ENCODE peak calls at places on chromosomes 5 and 9, in five cellular contexts. O is osteocyte; V is stimulated activated CD8-positive, alpha-beta memory T cell treated with anti-CD3 and anti-CD28 coated beads, Interleukin-15, amount 100 ng/mL, for 1 hour; H is activated CD8-positive, alpha-beta memory T cell treated with anti-CD3 and anti-CD28 coated beads for 24 hours; X is ACHN. L is an unnamed sample.

GRCh38 chr9:93133641-93134017 is 422 bp downstream of the NINJ1 start:
- DNase-seq in O (no peak), V (peak), H (peak), X (peak), L (peak)

GRCh38 chr5:178668579-178668978 is 41.7 kb upstream of the CLK4 start:
- DNase-seq in O (no peak), V (no peak), H (no peak), X (no peak), L (peak)

GRCh38 chr5:122844136-122844915 is 1.1 kb upstream of the SNX24 start:
- DNase-seq in O (no peak), V (no peak), H (no peak), X (peak), L (peak)

GRCh38 chr5:4640793-4641192 is 499.3 kb upstream of the ADAMTS16 start:
- DNase-seq in O (no peak), V (no peak), H (no peak), X (no peak), L (no peak)

GRCh38 chr5:170745481-170746061 is 38.0 kb upstream of the GABRP start:
- DNase-seq in O (peak), V (no peak), H (no peak), X (peak), L (peak)

GRCh38 chr9:110282023-110282766 is 25.9 kb upstream of the TXN start:
- DNase-seq in O (no peak), V (no peak), H (no peak), X (no peak), L (no peak)

GRCh38 chr9:131174681-131175239 is 49.4 kb downstream of the NUP214 start:
- DNase-seq in O (no peak), V (no peak), H (no peak), X (no peak), L (no peak)

GRCh38 chr5:16809816-16810502 is 126.1 kb downstream of the MYO10 start:
- DNase-seq in O (no peak), V (no peak), H (no peak), X (no peak), L (peak)

GRCh38 chr5:159100022-159100927 is 559 bp upstream of the EBF1 start:
- DNase-seq in O (peak), V (peak), H (peak), X (peak), L (peak)

GRCh38 chr5:135047347-135047695 is 13.3 kb upstream of the PITX1 start:
- DNase-seq in O (no peak), V (no peak), H (no peak), X (no peak), L (no peak)

GRCh38 chr9:130001185-130001584 is 41.8 kb downstream of the FNBP1 start:
- DNase-seq in O (no peak), V (no peak), H (no peak), X (no peak), L (no peak)

GRCh38 chr5:55582256-55582655 is 47.5 kb upstream of the PLPP1 start:
- DNase-seq in O (no peak), V (no peak), H (no peak), X (no peak), L (no peak)

GRCh38 chr5:125059255-125060050 is 313.0 kb upstream of the ZNF608 start:
- DNase-seq in O (no peak), V (no peak), H (no peak), X (no peak), L (no peak)

GRCh38 chr9:122791872-122792669 is 3.3 kb downstream of the OR5C1 start:
- DNase-seq in O (peak), V (no peak), H (no peak), X (no peak), L (no peak)

GRCh38 chr5:137563646-137564474 is 64.7 kb upstream of the SPOCK1 start:
- DNase-seq in O (no peak), V (no peak), H (no peak), X (no peak), L (no peak)

GRCh38 chr5:38016835-38017234 is 177.0 kb upstream of the GDNF start:
- DNase-seq in O (no peak), V (no peak), H (no peak), X (no peak), L (no peak)

GRCh38 chr9:129881547-129882324 is 46.5 kb downstream of the USP20 start:
- DNase-seq in O (no peak), V (no peak), H (no peak), X (no peak), L (no peak)

GRCh38 chr9:27476870-27477269 is 47.2 kb upstream of the IFNK start:
- DNase-seq in O (no peak), V (no peak), H (no peak), X (no peak), L (no peak)

GRCh38 chr9:42852133-42852532 is 668.7 kb downstream of the SPATA31A6 start:
- DNase-seq in O (no peak), V (no peak), H (no peak), X (peak), L (peak)

GRCh38 chr9:129166962-129167557 is 11.0 kb downstream of the IER5L start:
- DNase-seq in O (no peak), V (no peak), H (no peak), X (peak), L (peak)

GRCh38 chr5:511476-511875 is 12.8 kb downstream of the SLC9A3 start:
- DNase-seq in O (no peak), V (no peak), H (no peak), X (no peak), L (no peak)

GRCh38 chr5:59542841-59543825 is 350.4 kb downstream of the PDE4D start:
- DNase-seq in O (no peak), V (no peak), H (no peak), X (peak), L (no peak)

GRCh38 chr5:75281716-75282465 is 45.2 kb upstream of the ANKRD31 start:
- DNase-seq in O (no peak), V (no peak), H (no peak), X (peak), L (no peak)

GRCh38 chr5:136011427-136012001 is 17.3 kb upstream of the TGFBI start:
- DNase-seq in O (no peak), V (no peak), H (no peak), X (peak), L (no peak)

GRCh38 chr5:19795218-19795617 is 192.8 kb downstream of the CDH18 start:
- DNase-seq in O (no peak), V (no peak), H (no peak), X (peak), L (peak)

GRCh38 chr9:128253991-128254346 is 21.8 kb downstream of the GOLGA2 start:
- DNase-seq in O (no peak), V (no peak), H (no peak), X (no peak), L (no peak)

GRCh38 chr9:131270171-131271015 is 5.9 kb downstream of the FAM78A start:
- DNase-seq in O (no peak), V (no peak), H (peak), X (no peak), L (peak)

GRCh38 chr9:81619353-81620008 is 69.9 kb downstream of the TLE1 start:
- DNase-seq in O (no peak), V (no peak), H (no peak), X (peak), L (no peak)

GRCh38 chr5:180600554-180601041 is 9.3 kb upstream of the SCGB3A1 start:
- DNase-seq in O (peak), V (no peak), H (no peak), X (no peak), L (no peak)

GRCh38 chr9:27675354-27675753 is 102.1 kb upstream of the C9orf72 start:
- DNase-seq in O (no peak), V (no peak), H (no peak), X (no peak), L (no peak)

GRCh38 chr5:59496524-59497134 is 396.9 kb downstream of the PDE4D start:
- DNase-seq in O (no peak), V (no peak), H (no peak), X (no peak), L (peak)

GRCh38 chr5:121979691-121980090 is 17.9 kb downstream of the SRFBP1 start:
- DNase-seq in O (no peak), V (no peak), H (no peak), X (no peak), L (no peak)

GRCh38 chr5:43367909-43368648 is 44.1 kb downstream of the CCL28 start:
- DNase-seq in O (no peak), V (no peak), H (no peak), X (no peak), L (no peak)

GRCh38 chr9:133589454-133590227 is 19.5 kb downstream of the FAM163B start:
- DNase-seq in O (no peak), V (peak), H (peak), X (no peak), L (no peak)

GRCh38 chr9:133421615-133422542 is at the start of gene ADAMTS13:
- DNase-seq in O (no peak), V (no peak), H (peak), X (peak), L (no peak)

GRCh38 chr5:75720882-75721281 is 3.6 kb upstream of the POC5 start:
- DNase-seq in O (no peak), V (no peak), H (no peak), X (no peak), L (no peak)

GRCh38 chr9:4678679-4679267 is 596 bp upstream of the CDC37L1 start:
- DNase-seq in O (no peak), V (no peak), H (no peak), X (peak), L (no peak)

GRCh38 chr5:91024727-91025126 is 358.4 kb downstream of the ARRDC3 start:
- DNase-seq in O (no peak), V (no peak), H (no peak), X (no peak), L (no peak)